ENCODE peak calls at places on chromosomes 3 and 15, in eight cellular contexts. One of them, this sample, is unnamed.

GRCh38 chr15:22887157-22887951 is 48.9 kb downstream of the NIPA2 start:
- DNase-seq in neural crest cell: no peak
- DNase-seq in NCI-H345: no peak
- DNase-seq in NCI-H1694: no peak
- DNase-seq in aorta: no peak
- DNase-seq in upper lobe of right lung: no peak
- DNase-seq in Calu3: no peak
- DNase-seq in NAMALWA: no peak
- DNase-seq in this sample: no peak

GRCh38 chr15:37056894-37057205 is 43.5 kb downstream of the MEIS2 start:
- DNase-seq in NCI-H345: no peak
- DNase-seq in Calu3: no peak
- DNase-seq in NAMALWA: no peak
- DNase-seq in upper lobe of right lung: no peak
- DNase-seq in NCI-H1694: no peak
- DNase-seq in aorta: no peak
- DNase-seq in neural crest cell: no peak
- DNase-seq in this sample: no peak

GRCh38 chr3:13711911-13712650 is 163.2 kb downstream of the FBLN2 start:
- DNase-seq in NAMALWA: no peak
- DNase-seq in upper lobe of right lung: peak; percentile 7
- DNase-seq in NCI-H345: no peak
- DNase-seq in neural crest cell: no peak
- DNase-seq in aorta: peak; percentile 24
- DNase-seq in Calu3: no peak
- DNase-seq in NCI-H1694: no peak
- DNase-seq in this sample: no peak

GRCh38 chr3:181623924-181624694 is 87.6 kb upstream of the SOX2 start:
- DNase-seq in aorta: no peak
- DNase-seq in NCI-H345: peak; percentile 69
- DNase-seq in Calu3: peak; percentile 37
- DNase-seq in upper lobe of right lung: no peak
- DNase-seq in NAMALWA: no peak
- DNase-seq in NCI-H1694: no peak
- DNase-seq in neural crest cell: no peak
- DNase-seq in this sample: no peak

GRCh38 chr3:156760333-156760732 is 65.8 kb upstream of the LEKR1 start:
- DNase-seq in NAMALWA: no peak
- DNase-seq in Calu3: no peak
- DNase-seq in NCI-H1694: no peak
- DNase-seq in NCI-H345: no peak
- DNase-seq in aorta: no peak
- DNase-seq in upper lobe of right lung: no peak
- DNase-seq in neural crest cell: no peak
- DNase-seq in this sample: no peak

GRCh38 chr3:133527306-133527705 is 46.2 kb upstream of the CDV3 start:
- DNase-seq in aorta: no peak
- DNase-seq in upper lobe of right lung: no peak
- DNase-seq in NCI-H1694: no peak
- DNase-seq in Calu3: no peak
- DNase-seq in NCI-H345: no peak
- DNase-seq in NAMALWA: no peak
- DNase-seq in neural crest cell: no peak
- DNase-seq in this sample: no peak

GRCh38 chr3:127789051-127789450 is 33.3 kb downstream of the MGLL start:
- DNase-seq in NCI-H1694: no peak
- DNase-seq in NCI-H345: no peak
- DNase-seq in NAMALWA: no peak
- DNase-seq in aorta: peak; percentile 65
- DNase-seq in Calu3: no peak
- DNase-seq in neural crest cell: no peak
- DNase-seq in upper lobe of right lung: no peak
- DNase-seq in this sample: no peak

GRCh38 chr3:24713516-24713915 is 218.9 kb upstream of the THRB start:
- DNase-seq in NCI-H1694: no peak
- DNase-seq in aorta: no peak
- DNase-seq in Calu3: no peak
- DNase-seq in upper lobe of right lung: no peak
- DNase-seq in NAMALWA: no peak
- DNase-seq in neural crest cell: no peak
- DNase-seq in NCI-H345: no peak
- DNase-seq in this sample: no peak

GRCh38 chr3:103786296-103786695 is 1351.5 kb downstream of the ZPLD1 start:
- DNase-seq in upper lobe of right lung: no peak
- DNase-seq in aorta: no peak
- DNase-seq in NCI-H1694: no peak
- DNase-seq in NAMALWA: no peak
- DNase-seq in neural crest cell: no peak
- DNase-seq in NCI-H345: no peak
- DNase-seq in Calu3: no peak
- DNase-seq in this sample: no peak

GRCh38 chr3:111112913-111113312 is 41.3 kb downstream of the NECTIN3 start:
- DNase-seq in neural crest cell: no peak
- DNase-seq in Calu3: no peak
- DNase-seq in upper lobe of right lung: no peak
- DNase-seq in NCI-H1694: no peak
- DNase-seq in NAMALWA: no peak
- DNase-seq in aorta: no peak
- DNase-seq in NCI-H345: no peak
- DNase-seq in this sample: no peak

GRCh38 chr3:33131328-33132018 is 17.7 kb downstream of the CRTAP start:
- DNase-seq in aorta: no peak
- DNase-seq in neural crest cell: peak; percentile 53
- DNase-seq in Calu3: peak; percentile 56
- DNase-seq in NCI-H345: peak; percentile 59
- DNase-seq in upper lobe of right lung: no peak
- DNase-seq in NAMALWA: peak; percentile 82
- DNase-seq in NCI-H1694: no peak
- DNase-seq in this sample: no peak

GRCh38 chr3:160707187-160707789 is 30.3 kb downstream of the ARL14 start:
- DNase-seq in aorta: no peak
- DNase-seq in NCI-H1694: peak; percentile 71
- DNase-seq in Calu3: peak; percentile 58
- DNase-seq in neural crest cell: peak; percentile 5
- DNase-seq in upper lobe of right lung: no peak
- DNase-seq in NAMALWA: peak; percentile 71
- DNase-seq in NCI-H345: peak; percentile 61
- DNase-seq in this sample: no peak

GRCh38 chr3:19950316-19950715 is 3.4 kb downstream of the RAB5A start:
- DNase-seq in aorta: no peak
- DNase-seq in NCI-H1694: no peak
- DNase-seq in upper lobe of right lung: no peak
- DNase-seq in NCI-H345: no peak
- DNase-seq in Calu3: no peak
- DNase-seq in NAMALWA: no peak
- DNase-seq in neural crest cell: no peak
- DNase-seq in this sample: no peak

GRCh38 chr15:67181221-67181639 is 73.2 kb downstream of the AAGAB start:
- DNase-seq in NAMALWA: no peak
- DNase-seq in aorta: no peak
- DNase-seq in NCI-H345: no peak
- DNase-seq in upper lobe of right lung: no peak
- DNase-seq in NCI-H1694: no peak
- DNase-seq in Calu3: no peak
- DNase-seq in neural crest cell: no peak
- DNase-seq in this sample: no peak

GRCh38 chr3:173630849-173631248 is 233.3 kb downstream of the NLGN1 start:
- DNase-seq in upper lobe of right lung: no peak
- DNase-seq in NAMALWA: peak; percentile 9
- DNase-seq in neural crest cell: no peak
- DNase-seq in NCI-H345: no peak
- DNase-seq in NCI-H1694: no peak
- DNase-seq in Calu3: no peak
- DNase-seq in aorta: no peak
- DNase-seq in this sample: no peak

GRCh38 chr3:127525373-127525772 is 65.2 kb downstream of the TPRA1 start:
- DNase-seq in Calu3: peak; percentile 55
- DNase-seq in NCI-H1694: no peak
- DNase-seq in NCI-H345: peak; percentile 61
- DNase-seq in neural crest cell: no peak
- DNase-seq in aorta: no peak
- DNase-seq in upper lobe of right lung: no peak
- DNase-seq in NAMALWA: no peak
- DNase-seq in this sample: no peak

GRCh38 chr3:96814581-96815567 is at the start of gene EPHA6:
- DNase-seq in neural crest cell: peak; percentile 14
- DNase-seq in NCI-H1694: no peak
- DNase-seq in Calu3: no peak
- DNase-seq in upper lobe of right lung: no peak
- DNase-seq in aorta: peak; percentile 81
- DNase-seq in NCI-H345: no peak
- DNase-seq in NAMALWA: no peak
- DNase-seq in this sample: no peak

GRCh38 chr3:136305879-136306278 is 55.7 kb downstream of the PCCB start:
- DNase-seq in upper lobe of right lung: no peak
- DNase-seq in Calu3: peak; percentile 33
- DNase-seq in aorta: no peak
- DNase-seq in neural crest cell: no peak
- DNase-seq in NCI-H1694: peak; percentile 40
- DNase-seq in NAMALWA: peak; percentile 84
- DNase-seq in NCI-H345: no peak
- DNase-seq in this sample: no peak

GRCh38 chr3:59696783-59697182 is 647.0 kb upstream of the CFAP20DC start:
- DNase-seq in aorta: no peak
- DNase-seq in upper lobe of right lung: no peak
- DNase-seq in NCI-H1694: no peak
- DNase-seq in Calu3: no peak
- DNase-seq in NAMALWA: no peak
- DNase-seq in NCI-H345: no peak
- DNase-seq in neural crest cell: no peak
- DNase-seq in this sample: no peak

GRCh38 chr3:66394261-66395249 is 106.3 kb downstream of the LRIG1 start:
- DNase-seq in aorta: no peak
- DNase-seq in neural crest cell: no peak
- DNase-seq in Calu3: no peak
- DNase-seq in NCI-H1694: no peak
- DNase-seq in NCI-H345: no peak
- DNase-seq in upper lobe of right lung: no peak
- DNase-seq in NAMALWA: no peak
- DNase-seq in this sample: no peak

GRCh38 chr3:141373768-141374526 is 5.6 kb downstream of the ZBTB38 start:
- DNase-seq in NAMALWA: no peak
- DNase-seq in upper lobe of right lung: no peak
- DNase-seq in neural crest cell: no peak
- DNase-seq in aorta: no peak
- DNase-seq in Calu3: no peak
- DNase-seq in NCI-H345: no peak
- DNase-seq in NCI-H1694: no peak
- DNase-seq in this sample: no peak

GRCh38 chr3:162487138-162487537 is 990.5 kb downstream of the OTOL1 start:
- DNase-seq in NCI-H345: no peak
- DNase-seq in NAMALWA: no peak
- DNase-seq in NCI-H1694: no peak
- DNase-seq in neural crest cell: no peak
- DNase-seq in aorta: no peak
- DNase-seq in Calu3: no peak
- DNase-seq in upper lobe of right lung: no peak
- DNase-seq in this sample: no peak

GRCh38 chr3:10945683-10946287 is 46.8 kb upstream of the SLC6A1 start:
- DNase-seq in neural crest cell: peak; percentile 84
- DNase-seq in upper lobe of right lung: peak; percentile 82
- DNase-seq in NCI-H1694: no peak
- DNase-seq in NCI-H345: peak; percentile 46
- DNase-seq in NAMALWA: peak; percentile 72
- DNase-seq in aorta: peak; percentile 88
- DNase-seq in Calu3: peak; percentile 70
- DNase-seq in this sample: no peak

GRCh38 chr15:44636976-44637375 is 26.5 kb downstream of the SPG11 start:
- DNase-seq in NCI-H345: no peak
- DNase-seq in Calu3: no peak
- DNase-seq in upper lobe of right lung: no peak
- DNase-seq in NCI-H1694: no peak
- DNase-seq in NAMALWA: no peak
- DNase-seq in aorta: no peak
- DNase-seq in neural crest cell: no peak
- DNase-seq in this sample: no peak

GRCh38 chr3:188439080-188439479 is 285.1 kb downstream of the LPP start:
- DNase-seq in neural crest cell: no peak
- DNase-seq in NCI-H1694: no peak
- DNase-seq in NAMALWA: peak; percentile 63
- DNase-seq in Calu3: peak; percentile 35
- DNase-seq in upper lobe of right lung: no peak
- DNase-seq in NCI-H345: no peak
- DNase-seq in aorta: no peak
- DNase-seq in this sample: no peak

GRCh38 chr3:13141991-13142412 is 68.8 kb upstream of the IQSEC1 start:
- DNase-seq in NCI-H345: no peak
- DNase-seq in NCI-H1694: no peak
- DNase-seq in NAMALWA: peak; percentile 58
- DNase-seq in neural crest cell: peak; percentile 70
- DNase-seq in Calu3: peak; percentile 32
- DNase-seq in aorta: peak; percentile 53
- DNase-seq in upper lobe of right lung: peak; percentile 47
- DNase-seq in this sample: no peak

GRCh38 chr3:94305835-94306685 is 243.2 kb downstream of the NSUN3 start:
- DNase-seq in neural crest cell: no peak
- DNase-seq in NCI-H1694: no peak
- DNase-seq in upper lobe of right lung: no peak
- DNase-seq in NAMALWA: no peak
- DNase-seq in Calu3: no peak
- DNase-seq in aorta: no peak
- DNase-seq in NCI-H345: no peak
- DNase-seq in this sample: no peak

GRCh38 chr3:164539215-164539614 is 539.1 kb downstream of the SI start:
- DNase-seq in NCI-H345: no peak
- DNase-seq in upper lobe of right lung: no peak
- DNase-seq in neural crest cell: no peak
- DNase-seq in aorta: no peak
- DNase-seq in NCI-H1694: peak; percentile 90
- DNase-seq in NAMALWA: no peak
- DNase-seq in Calu3: no peak
- DNase-seq in this sample: no peak

GRCh38 chr3:150925751-150926201 is 20.5 kb upstream of the MINDY4B start:
- DNase-seq in aorta: no peak
- DNase-seq in Calu3: peak; percentile 87
- DNase-seq in NCI-H1694: peak; percentile 42
- DNase-seq in neural crest cell: peak; percentile 40
- DNase-seq in NAMALWA: peak; percentile 72
- DNase-seq in upper lobe of right lung: peak; percentile 75
- DNase-seq in NCI-H345: peak; percentile 45
- DNase-seq in this sample: no peak

GRCh38 chr3:56878046-56878445 is 76.3 kb upstream of the ARHGEF3 start:
- DNase-seq in aorta: no peak
- DNase-seq in NCI-H1694: no peak
- DNase-seq in neural crest cell: no peak
- DNase-seq in NAMALWA: no peak
- DNase-seq in NCI-H345: no peak
- DNase-seq in upper lobe of right lung: no peak
- DNase-seq in Calu3: no peak
- DNase-seq in this sample: no peak

GRCh38 chr15:66099950-66100671 is 153.4 kb downstream of the MEGF11 start:
- DNase-seq in upper lobe of right lung: peak; percentile 45
- DNase-seq in NCI-H345: no peak
- DNase-seq in NAMALWA: no peak
- DNase-seq in aorta: no peak
- DNase-seq in NCI-H1694: no peak
- DNase-seq in neural crest cell: no peak
- DNase-seq in Calu3: no peak
- DNase-seq in this sample: no peak

GRCh38 chr3:4380013-4380412 is 76.8 kb downstream of the SETMAR start:
- DNase-seq in neural crest cell: no peak
- DNase-seq in aorta: no peak
- DNase-seq in NCI-H1694: no peak
- DNase-seq in Calu3: no peak
- DNase-seq in upper lobe of right lung: no peak
- DNase-seq in NAMALWA: no peak
- DNase-seq in NCI-H345: no peak
- DNase-seq in this sample: no peak

GRCh38 chr3:188923671-188924070 is 248.1 kb upstream of the TPRG1 start:
- DNase-seq in aorta: no peak
- DNase-seq in NAMALWA: no peak
- DNase-seq in neural crest cell: no peak
- DNase-seq in NCI-H345: no peak
- DNase-seq in NCI-H1694: no peak
- DNase-seq in upper lobe of right lung: no peak
- DNase-seq in Calu3: no peak
- DNase-seq in this sample: no peak

GRCh38 chr3:126558336-126559071 is at the start of gene C3orf22:
- DNase-seq in upper lobe of right lung: peak; percentile 41
- DNase-seq in neural crest cell: no peak
- DNase-seq in aorta: peak; percentile 59
- DNase-seq in NAMALWA: no peak
- DNase-seq in NCI-H345: no peak
- DNase-seq in Calu3: no peak
- DNase-seq in NCI-H1694: no peak
- DNase-seq in this sample: no peak

This sample was measured in CMK.